ENCODE peak calls at places on chromosomes 5 and 9, in six cellular contexts. A, K, O, I, N and V are unnamed samples.

GRCh38 chr5:89338935-89339334 is 456.0 kb upstream of the MEF2C start:
- DNase-seq in O (no peak), A (peak; percentile 78), N (no peak), K (no peak), I (peak; percentile 67), V (no peak)

GRCh38 chr5:175214152-175214551 is 229.8 kb downstream of the DRD1 start:
- DNase-seq in I (peak; percentile 89), K (no peak), N (no peak), O (no peak), A (peak; percentile 13), V (peak; percentile 81)

GRCh38 chr9:133207540-133208170 is 1.4 kb downstream of the OBP2B start:
- DNase-seq in I (no peak), O (peak; percentile 19), K (no peak), A (no peak), N (no peak), V (no peak)

GRCh38 chr5:15001512-15001911 is 129.9 kb upstream of the ANKH start:
- DNase-seq in A (no peak), K (no peak), I (no peak), N (no peak), O (no peak), V (no peak)

GRCh38 chr9:90600029-90600428 is 42.6 kb downstream of the DIRAS2 start:
- DNase-seq in K (no peak), O (no peak), A (no peak), I (no peak), N (no peak), V (no peak)

GRCh38 chr9:22990349-22990748 is 543.7 kb downstream of the DMRTA1 start:
- DNase-seq in K (no peak), A (no peak), N (no peak), O (no peak), I (no peak), V (no peak)

GRCh38 chr5:178602752-178603151 is 12.6 kb upstream of the COL23A1 start:
- DNase-seq in N (no peak), O (no peak), A (peak; percentile 11), I (peak; percentile 18), K (no peak), V (no peak)

GRCh38 chr5:172188893-172189692 is 1.1 kb upstream of the STK10 start:
- DNase-seq in O (peak; percentile 37), N (no peak), K (no peak), A (peak; percentile 73), I (peak; percentile 91), V (no peak)

GRCh38 chr5:116063950-116064349 is 20.9 kb upstream of the COMMD10 start:
- DNase-seq in I (peak; percentile 29), K (no peak), O (no peak), A (peak; percentile 38), N (no peak), V (no peak)

GRCh38 chr9:83708515-83709158 is 879 bp upstream of the UBQLN1 start:
- DNase-seq in K (peak; percentile 88), O (peak; percentile 91), I (no peak), N (peak; percentile 75), A (peak; percentile 76), V (peak; percentile 88)

GRCh38 chr9:5453004-5453403 is 2.7 kb downstream of the CD274 start:
- DNase-seq in K (no peak), I (no peak), O (no peak), N (no peak), A (no peak), V (no peak)

GRCh38 chr5:143224672-143225071 is 178.8 kb downstream of the NR3C1 start:
- DNase-seq in A (no peak), I (no peak), O (no peak), K (no peak), N (no peak), V (no peak)

GRCh38 chr5:123429993-123430392 is 6.8 kb upstream of the CEP120 start:
- DNase-seq in I (peak; percentile 83), A (peak; percentile 96), K (peak; percentile 32), N (no peak), O (no peak), V (no peak)

GRCh38 chr5:88244686-88245085 is 24.0 kb downstream of the TMEM161B start:
- DNase-seq in K (no peak), A (peak; percentile 39), N (no peak), I (peak; percentile 17), O (no peak), V (no peak)

GRCh38 chr5:96714951-96715451 is 52.8 kb downstream of the CAST start:
- DNase-seq in K (peak; percentile 78), A (peak; percentile 96), N (no peak), O (peak; percentile 73), I (peak; percentile 89), V (no peak)

GRCh38 chr9:78453450-78453849 is 156.5 kb downstream of the PSAT1 start:
- DNase-seq in N (no peak), K (no peak), O (no peak), A (no peak), I (no peak), V (no peak)

GRCh38 chr5:31823477-31823876 is 184.5 kb downstream of the PDZD2 start:
- DNase-seq in N (no peak), K (no peak), A (peak; percentile 32), I (no peak), O (no peak), V (no peak)

GRCh38 chr5:31827862-31828261 is 188.9 kb downstream of the PDZD2 start:
- DNase-seq in O (no peak), A (peak; percentile 52), K (no peak), I (peak; percentile 72), N (no peak), V (no peak)

GRCh38 chr5:31824886-31825774 is 186.2 kb downstream of the PDZD2 start:
- DNase-seq in N (peak; percentile 56), A (peak; percentile 87), O (peak; percentile 68), I (peak; percentile 81), K (peak; percentile 34), V (no peak)

GRCh38 chr5:31819926-31820516 is 181.1 kb downstream of the PDZD2 start:
- DNase-seq in I (no peak), K (no peak), O (no peak), A (no peak), N (no peak), V (no peak)

DNA sequence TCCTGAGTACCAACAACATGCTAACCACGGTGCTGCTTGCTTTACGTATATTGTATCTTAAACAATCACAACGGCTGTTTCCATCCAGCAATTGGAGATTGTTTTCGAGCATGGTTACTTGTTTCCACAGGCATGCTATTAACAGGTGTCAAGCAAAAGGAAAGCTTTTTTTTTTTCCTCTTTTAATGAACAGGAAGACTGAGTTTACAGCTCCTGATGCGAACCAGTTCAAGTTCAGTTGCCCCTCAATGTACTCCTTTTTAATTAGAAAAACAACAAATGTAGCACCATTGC is 186.8 kb downstream of the PDZD2 start:
- DNase-seq in I (no peak), N (no peak), K (no peak), A (no peak), O (no peak), V (no peak)
- TF ChIP-seq CTCF in I (no peak), N (no peak), K (no peak), A (no peak), O (no peak), V (peak; percentile 1)

DNA sequence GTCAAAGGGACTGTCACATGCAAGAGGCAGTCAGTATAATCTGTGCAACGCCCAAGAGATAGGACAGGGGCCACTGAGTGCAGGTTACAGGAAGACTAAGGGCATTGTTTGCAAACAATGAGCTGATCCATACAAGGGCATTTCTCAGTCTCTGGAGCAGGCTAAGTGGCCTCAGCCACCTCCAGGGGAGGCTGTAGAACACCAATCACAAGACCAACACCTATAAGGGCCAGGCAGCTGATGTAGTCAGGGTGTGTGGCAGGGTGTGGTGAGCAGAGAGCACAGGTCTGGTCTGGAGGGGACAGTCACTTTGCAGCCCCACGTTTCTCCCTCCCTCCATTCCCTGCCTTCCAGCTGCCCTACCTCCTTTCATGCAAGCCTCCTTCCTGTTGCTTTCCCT is 83.2 kb upstream of the ADRA1B start:
- DNase-seq in I (no peak), N (no peak), A (no peak), K (no peak), O (no peak), V (no peak)
- TF ChIP-seq CTCF in I (no peak), N (no peak), A (no peak), K (no peak), O (no peak), V (no peak)

GRCh38 chr5:90868799-90869198 is 310.2 kb downstream of the ADGRV1 start:
- DNase-seq in O (no peak), K (no peak), I (no peak), A (no peak), N (no peak), V (no peak)

GRCh38 chr5:90865194-90865593 is 306.6 kb downstream of the ADGRV1 start:
- DNase-seq in I (no peak), K (no peak), A (no peak), O (no peak), N (no peak), V (no peak)

GRCh38 chr5:90866915-90867715 is 308.5 kb downstream of the ADGRV1 start:
- DNase-seq in N (no peak), K (peak; percentile 42), I (no peak), A (no peak), O (no peak), V (no peak)

GRCh38 chr5:90861843-90862586 is 303.4 kb downstream of the ADGRV1 start:
- DNase-seq in K (no peak), N (no peak), O (no peak), A (peak; percentile 23), I (no peak), V (no peak)

DNA sequence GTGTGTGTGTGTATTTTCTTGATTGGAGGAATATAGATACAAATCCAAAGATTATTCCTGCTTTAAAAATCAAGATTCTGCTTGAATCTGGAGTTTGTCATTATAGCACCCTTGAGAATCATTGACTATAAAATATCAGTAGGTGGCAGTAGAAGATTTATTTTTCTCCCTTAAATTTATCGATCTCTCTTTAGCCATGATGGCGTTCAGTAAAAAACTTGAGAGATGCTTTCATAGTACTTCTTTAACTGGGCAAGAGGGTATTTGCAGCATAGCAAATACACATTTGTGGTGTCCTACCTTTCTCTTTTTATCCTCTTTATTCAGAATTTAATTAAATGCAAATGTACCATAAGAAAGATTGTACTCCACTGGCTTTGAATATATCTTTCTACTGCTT is 307.7 kb downstream of the ADGRV1 start:
- DNase-seq in N (peak; percentile 48), O (no peak), K (no peak), A (peak; percentile 62), I (peak; percentile 41), V (no peak)
- TF ChIP-seq CTCF in N (peak; percentile 59), O (peak; percentile 17), K (no peak), A (peak; percentile 46), I (peak; percentile 31), V (peak; percentile 12)

DNA sequence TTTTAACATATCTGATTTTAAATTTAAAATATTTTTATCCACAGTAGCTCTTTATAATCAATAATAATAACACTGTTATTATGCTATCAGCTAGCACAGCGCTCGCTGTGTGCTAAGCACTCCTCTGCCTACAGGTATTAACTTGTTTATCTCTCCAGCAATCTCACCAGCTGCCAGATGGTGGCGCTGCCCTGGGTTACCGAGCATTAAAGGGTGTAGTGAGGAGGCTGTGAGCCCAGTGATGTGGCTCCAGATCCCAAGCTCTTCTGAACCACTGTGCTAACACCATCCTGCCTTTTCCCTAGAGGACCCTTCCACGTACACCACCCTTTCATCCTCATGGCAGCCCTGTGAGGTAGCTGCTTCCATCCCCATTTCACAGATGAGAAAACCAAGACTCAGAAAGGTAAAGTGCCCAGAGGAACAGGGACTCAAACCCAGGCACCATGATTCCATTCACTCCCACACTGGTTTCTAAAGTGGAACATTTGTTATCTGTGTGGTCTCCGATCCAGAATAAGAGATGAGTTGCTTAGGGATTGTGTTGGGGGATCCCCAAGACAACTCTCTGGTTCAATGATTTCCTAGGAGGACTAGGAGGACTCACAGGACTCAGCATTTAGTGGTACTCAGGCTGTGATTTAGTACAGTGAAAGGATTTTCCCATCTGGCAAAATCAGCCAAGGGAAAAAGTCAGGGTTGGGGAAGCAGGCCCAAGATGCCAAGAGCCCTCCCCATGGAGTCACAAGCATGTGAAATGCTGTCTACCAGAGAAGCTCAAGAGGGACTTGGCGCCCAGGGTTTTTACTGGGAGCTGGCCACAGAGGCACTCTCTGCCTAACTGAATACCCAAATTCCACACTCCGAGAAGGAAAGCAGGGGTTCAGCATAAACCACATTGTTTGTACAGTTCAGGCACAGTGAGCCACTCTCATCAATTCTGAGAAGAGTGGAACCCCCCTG is 7.0 kb downstream of the IGFBPL1 start:
- DNase-seq in K (no peak), O (peak; percentile 24), I (no peak), A (peak; percentile 23), N (peak; percentile 68), V (no peak)
- TF ChIP-seq CTCF in K (no peak), O (no peak), I (peak; percentile 58), A (peak; percentile 69), N (peak; percentile 65), V (no peak)